ENCODE peak calls at places on chromosomes 16 and 17, in nine cellular contexts. P is GM12865; I is activated T-cell treated with anti-CD3 and anti-CD28 coated beads, Interleukin-2, amount 50 U/mL, for 72 hours; M is activated CD8-positive, alpha-beta T cell treated with anti-CD3 and anti-CD28 coated beads for 36 hours; D is HEK293T; S is ACHN; T is GM04504; Y is NCI-H2171 treated with DMSO at 0.1 percent for 48 hours; R is Right ventricle myocardium superior. G is an unnamed sample.

GRCh38 chr16:12703935-12704334 is 99.8 kb downstream of the CPPED1 start:
- DNase-seq in P (no peak), I (no peak), M (no peak), D (no peak), S (no peak), T (peak), Y (peak), R (no peak), G (no peak)

GRCh38 chr17:40415390-40415789 is 2.3 kb downstream of the TOP2A start:
- DNase-seq in P (peak), I (no peak), M (no peak), D (no peak), S (peak), T (peak), Y (peak), R (no peak), G (no peak)

GRCh38 chr16:55222436-55222835 is 101.6 kb upstream of the IRX6 start:
- DNase-seq in P (no peak), I (no peak), M (no peak), D (no peak), S (no peak), T (no peak), Y (no peak), R (no peak), G (no peak)

GRCh38 chr17:44543213-44543904 is 13.9 kb upstream of the FZD2 start:
- DNase-seq in P (no peak), I (no peak), M (no peak), D (no peak), S (peak), T (peak), Y (no peak), R (no peak), G (no peak)

GRCh38 chr16:74107795-74108610 is 188.6 kb upstream of the PSMD7 start:
- DNase-seq in P (peak), I (peak), M (peak), D (peak), S (peak), T (no peak), Y (peak), R (no peak), G (no peak)

GRCh38 chr16:73319747-73320146 is 271.8 kb upstream of the ZFHX3 start:
- DNase-seq in P (peak), I (no peak), M (no peak), D (no peak), S (no peak), T (no peak), Y (no peak), R (no peak), G (no peak)

GRCh38 chr17:28712037-28712704 is 483 bp upstream of the PROCA1 start:
- DNase-seq in P (peak), I (peak), M (peak), D (peak), S (no peak), T (no peak), Y (no peak), R (peak), G (peak)

GRCh38 chr16:29710227-29711219 is 31.5 kb downstream of the QPRT start:
- DNase-seq in P (peak), I (peak), M (peak), D (peak), S (peak), T (peak), Y (peak), R (no peak), G (no peak)

GRCh38 chr17:35596072-35596471 is 8.9 kb downstream of the AP2B1 start:
- DNase-seq in P (no peak), I (no peak), M (no peak), D (no peak), S (no peak), T (no peak), Y (no peak), R (no peak), G (no peak)